ENCODE peak calls at places on chromosomes 5 and 9, in four cellular contexts. B, C, L and Q are unnamed samples.

GRCh38 chr9:14373726-14374125 is 59.8 kb upstream of the NFIB start:
- DNase-seq in B (no peak), C (no peak), L (peak; percentile 29), Q (no peak)

GRCh38 chr5:125050926-125051325 is 304.5 kb upstream of the ZNF608 start:
- DNase-seq in C (no peak), L (no peak), B (no peak), Q (no peak)

GRCh38 chr5:19771174-19771835 is 216.7 kb downstream of the CDH18 start:
- DNase-seq in C (peak; percentile 33), B (no peak), L (peak; percentile 78), Q (no peak)

GRCh38 chr5:169251685-169252084 is 49.3 kb downstream of the SLIT3 start:
- DNase-seq in C (no peak), L (peak; percentile 85), B (no peak), Q (no peak)

GRCh38 chr9:36991516-36992134 is 42.4 kb downstream of the PAX5 start:
- DNase-seq in L (no peak), B (no peak), C (no peak), Q (no peak)

GRCh38 chr9:97385626-97386264 is 26.2 kb upstream of the TDRD7 start:
- DNase-seq in B (no peak), L (no peak), C (no peak), Q (no peak)

GRCh38 chr9:2336055-2336454 is 285.5 kb upstream of the VLDLR start:
- DNase-seq in B (no peak), L (no peak), C (no peak), Q (no peak)

GRCh38 chr5:14977058-14977640 is 105.6 kb upstream of the ANKH start:
- DNase-seq in L (no peak), C (no peak), B (no peak), Q (no peak)

GRCh38 chr9:9387511-9388115 is 1225.2 kb downstream of the PTPRD start:
- DNase-seq in B (no peak), C (no peak), L (no peak), Q (no peak)
- TF ChIP-seq CTCF in B (no peak), C (no peak), L (no peak), Q (no peak)

GRCh38 chr9:81174023-81174422 is 515.3 kb downstream of the TLE1 start:
- DNase-seq in B (no peak), L (no peak), C (no peak), Q (no peak)
- TF ChIP-seq CTCF in B (no peak), L (no peak), C (peak; percentile 15), Q (no peak)

DNA sequence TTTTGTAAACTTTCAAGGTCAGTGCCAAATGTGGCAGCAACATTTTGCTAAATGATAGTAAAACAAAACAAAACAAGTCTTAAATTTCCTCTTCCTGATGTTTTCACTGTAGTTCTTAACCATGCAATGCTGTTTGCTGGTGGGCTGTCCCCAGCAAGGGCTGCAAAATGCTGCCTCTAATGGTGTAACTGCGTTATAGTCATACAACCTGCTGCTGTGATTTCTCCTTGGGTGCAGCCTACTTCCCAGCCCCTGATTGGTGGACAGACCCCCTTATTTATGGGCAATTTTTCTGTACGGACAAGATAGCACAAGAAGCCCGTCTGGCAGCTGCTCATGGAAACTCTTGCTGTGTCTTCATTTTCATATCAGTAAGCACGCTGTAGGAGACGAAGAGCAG is 26.6 kb upstream of the PIP5K1B start:
- DNase-seq in L (no peak), C (no peak), B (peak; percentile 40), Q (no peak)
- TF ChIP-seq CTCF in L (peak; percentile 1), C (peak; percentile 56), B (peak; percentile 16), Q (peak; percentile 68)

GRCh38 chr9:93910598-93910997 is 44.6 kb downstream of the BARX1 start:
- DNase-seq in B (no peak), L (no peak), C (no peak), Q (no peak)

GRCh38 chr9:93909242-93909616 is 45.9 kb downstream of the BARX1 start:
- DNase-seq in C (no peak), L (no peak), B (no peak), Q (no peak)

GRCh38 chr9:93910196-93910595 is 45.0 kb downstream of the BARX1 start:
- DNase-seq in B (no peak), L (no peak), C (no peak), Q (no peak)

GRCh38 chr9:93907551-93908199 is 47.5 kb downstream of the BARX1 start:
- DNase-seq in C (no peak), L (no peak), B (no peak), Q (no peak)

DNA sequence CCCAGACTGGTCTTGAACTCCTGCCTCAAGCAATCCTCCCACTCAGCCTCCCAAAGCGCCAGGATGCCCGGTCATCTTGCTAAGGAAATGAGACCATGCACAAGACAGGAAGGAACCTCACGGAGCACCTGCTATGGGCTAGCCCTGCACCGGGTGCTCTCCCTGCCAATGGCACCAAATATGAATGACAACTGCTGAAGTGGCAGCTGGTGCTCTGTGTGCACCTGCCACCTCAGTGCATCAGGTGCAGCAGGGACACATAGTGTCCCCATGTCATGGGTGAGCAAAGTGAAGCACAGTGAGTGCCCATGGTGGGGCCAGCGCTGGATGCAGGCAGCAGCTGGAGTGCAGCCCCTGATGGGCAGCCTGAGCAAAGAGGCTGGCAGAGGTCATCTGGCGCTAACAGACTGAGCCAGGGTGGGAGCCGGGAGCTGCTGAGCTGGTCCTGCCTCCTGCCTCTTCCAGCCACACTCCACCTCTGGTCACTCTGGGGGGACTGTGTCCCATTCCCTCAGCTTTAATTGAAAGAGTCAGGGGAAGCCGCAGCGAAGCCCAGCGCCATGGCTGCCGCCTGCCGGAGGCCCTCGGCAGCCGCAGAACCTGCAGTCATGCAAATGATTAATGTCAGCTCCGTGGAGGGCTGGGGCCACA is 46.4 kb downstream of the BARX1 start:
- DNase-seq in C (no peak), B (no peak), L (no peak), Q (no peak)
- TF ChIP-seq CTCF in C (peak; percentile 13), B (no peak), L (no peak), Q (peak; percentile 58)

GRCh38 chr5:1799602-1800469 is at the start of gene MRPL36:
- DNase-seq in L (peak; percentile 88), C (peak; percentile 54), B (peak; percentile 93), Q (peak; percentile 93)

GRCh38 chr5:1800470-1801060 is 642 bp upstream of the NDUFS6 start:
- DNase-seq in B (peak; percentile 57), L (peak; percentile 37), C (no peak), Q (no peak)

GRCh38 chr5:1797109-1797800 is 2.4 kb downstream of the MRPL36 start:
- DNase-seq in L (no peak), C (no peak), B (no peak), Q (no peak)

GRCh38 chr5:1797855-1798254 is 1.8 kb downstream of the MRPL36 start:
- DNase-seq in B (no peak), L (no peak), C (no peak), Q (no peak)

GRCh38 chr5:1799110-1799601 is 481 bp downstream of the MRPL36 start:
- DNase-seq in B (no peak), C (no peak), L (peak; percentile 16), Q (no peak)
- TF ChIP-seq CTCF in B (no peak), C (no peak), L (no peak), Q (no peak)

GRCh38 chr9:98909935-98910334 is 33.8 kb upstream of the COL15A1 start:
- DNase-seq in L (no peak), B (no peak), C (no peak), Q (no peak)

GRCh38 chr9:98912450-98912849 is 31.3 kb upstream of the COL15A1 start:
- DNase-seq in L (no peak), B (no peak), C (no peak), Q (peak; percentile 32)

GRCh38 chr9:98913705-98914104 is 30.0 kb upstream of the COL15A1 start:
- DNase-seq in B (no peak), L (no peak), C (no peak), Q (no peak)

GRCh38 chr9:98915599-98915998 is 28.1 kb upstream of the COL15A1 start:
- DNase-seq in C (no peak), B (no peak), L (no peak), Q (no peak)

GRCh38 chr9:98913044-98913443 is 30.7 kb upstream of the COL15A1 start:
- DNase-seq in L (no peak), C (no peak), B (no peak), Q (no peak)
- TF ChIP-seq CTCF in L (no peak), C (no peak), B (no peak), Q (no peak)

GRCh38 chr5:180323929-180324632 is 29.1 kb downstream of the GFPT2 start:
- DNase-seq in B (no peak), L (peak; percentile 82), C (no peak), Q (no peak)
- TF ChIP-seq CTCF in B (no peak), L (no peak), C (no peak), Q (no peak)

GRCh38 chr5:2696156-2696807 is 55.2 kb downstream of the IRX2 start:
- DNase-seq in B (no peak), C (no peak), L (no peak), Q (no peak)
- TF ChIP-seq CTCF in B (no peak), C (no peak), L (no peak), Q (no peak)

DNA sequence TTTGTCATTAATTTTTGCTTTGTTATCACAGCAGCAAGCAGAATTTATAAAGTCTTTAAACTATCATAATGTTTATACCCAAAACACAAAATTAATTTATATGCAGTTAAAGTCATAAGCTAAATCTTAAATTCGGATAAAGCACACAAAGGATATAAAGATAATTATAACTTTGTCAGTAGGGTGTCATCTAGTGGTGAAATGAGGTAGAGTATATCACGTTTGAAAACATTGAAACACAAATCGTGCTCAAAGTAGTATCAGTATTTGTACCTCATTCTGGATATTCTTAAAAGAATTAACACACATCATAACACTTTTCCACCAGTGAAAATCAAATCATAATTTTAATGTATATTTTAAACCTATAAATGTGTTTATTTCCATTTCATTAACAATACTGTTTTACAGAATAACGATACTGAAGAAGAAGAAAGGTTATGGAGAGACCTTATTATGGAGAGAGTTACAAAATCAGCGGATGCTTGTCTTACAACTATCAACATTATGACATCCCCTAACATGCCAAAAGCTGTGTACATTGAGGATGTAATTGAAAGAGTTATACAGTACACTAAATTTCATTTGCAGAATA is 129.5 kb downstream of the NIPBL start:
- DNase-seq in C (no peak), L (peak; percentile 23), B (no peak), Q (no peak)
- TF ChIP-seq CTCF in C (peak; percentile 57), L (peak; percentile 52), B (peak; percentile 50), Q (peak; percentile 77)